ENCODE peak calls at places on chromosomes 6 and 20, in six cellular contexts. N is NCI-H748 treated with DMSO at 0.1 percent for 48 hours; Z is effector CD4-positive, alpha-beta T cell; M is cardiac fibroblast; G is stimulated activated CD4-positive, alpha-beta T cell treated with anti-CD3 and anti-CD28 coated beads, Interleukin-15, amount 100 ng/mL, for 24 hours; F is activated T-cell treated with anti-CD3 and anti-CD28 coated beads for 1 hour. U is an unnamed sample.

GRCh38 chr6:33886673-33887144 is 82.9 kb upstream of the MLN start:
- DNase-seq in G (peak), Z (peak), M (peak), N (no peak), F (no peak), U (peak)

GRCh38 chr6:90249044-90249443 is 47.6 kb downstream of the BACH2 start:
- DNase-seq in N (no peak), M (no peak), F (no peak), Z (no peak), G (peak), U (no peak)

GRCh38 chr20:55565374-55565773 is 439.9 kb downstream of the CBLN4 start:
- DNase-seq in Z (no peak), M (no peak), G (no peak), F (no peak), N (no peak), U (no peak)

GRCh38 chr6:152054441-152054840 is 247.0 kb downstream of the ESR1 start:
- DNase-seq in G (no peak), Z (no peak), N (no peak), F (no peak), M (peak), U (no peak)

GRCh38 chr6:70369332-70369950 is 43.9 kb upstream of the FAM135A start:
- DNase-seq in N (peak), M (peak), G (peak), Z (peak), F (peak), U (peak)

GRCh38 chr6:40788661-40789111 is 201.5 kb upstream of the LRFN2 start:
- DNase-seq in N (no peak), Z (no peak), G (peak), M (no peak), F (no peak), U (no peak)

GRCh38 chr20:20412750-20413149 is 44.8 kb downstream of the INSM1 start:
- DNase-seq in N (no peak), F (no peak), Z (no peak), M (no peak), G (peak), U (no peak)

GRCh38 chr6:61538765-61539164 is 747.3 kb downstream of the KHDRBS2 start:
- DNase-seq in F (no peak), G (no peak), M (no peak), Z (no peak), N (no peak), U (no peak)

GRCh38 chr20:59777321-59777705 is 156.1 kb downstream of the SYCP2 start:
- DNase-seq in F (no peak), Z (no peak), G (no peak), N (no peak), M (no peak), U (no peak)

GRCh38 chr6:144265390-144265789 is 19.7 kb upstream of the UTRN start:
- DNase-seq in F (no peak), M (peak), G (no peak), Z (no peak), N (no peak), U (no peak)

GRCh38 chr6:139960676-139961075 is 586.2 kb upstream of the CITED2 start:
- DNase-seq in N (no peak), G (no peak), M (no peak), Z (no peak), F (no peak), U (no peak)

GRCh38 chr20:48928832-48929725 is 7.6 kb downstream of the ARFGEF2 start:
- DNase-seq in F (no peak), G (no peak), N (no peak), Z (no peak), M (peak), U (no peak)

GRCh38 chr6:157459327-157459726 is 78.3 kb downstream of the ZDHHC14 start:
- DNase-seq in G (peak), N (no peak), F (no peak), Z (no peak), M (no peak), U (no peak)

GRCh38 chr6:17492350-17492749 is 99.0 kb downstream of the CAP2 start:
- DNase-seq in M (no peak), N (no peak), F (no peak), G (no peak), Z (no peak), U (no peak)

GRCh38 chr20:23528867-23529431 is 38.0 kb downstream of the CST8 start:
- DNase-seq in M (peak), N (no peak), G (no peak), F (no peak), Z (no peak), U (no peak)

GRCh38 chr20:46399401-46399800 is 7.0 kb downstream of the ELMO2 start:
- DNase-seq in G (no peak), F (no peak), N (no peak), Z (no peak), M (no peak), U (no peak)

GRCh38 chr20:62782149-62782892 is 14.0 kb upstream of the MRGBP start:
- DNase-seq in F (no peak), G (no peak), M (peak), N (no peak), Z (no peak), U (no peak)

GRCh38 chr20:36491901-36492617 is 49.3 kb upstream of the MYL9 start:
- DNase-seq in N (no peak), Z (peak), G (peak), M (peak), F (peak), U (no peak)

GRCh38 chr6:7051780-7052440 is 55.9 kb upstream of the RREB1 start:
- DNase-seq in G (peak), Z (peak), F (peak), M (no peak), N (peak), U (peak)

GRCh38 chr6:133505680-133506079 is 264.5 kb downstream of the EYA4 start:
- DNase-seq in M (no peak), G (no peak), Z (no peak), F (no peak), N (no peak), U (no peak)

GRCh38 chr6:82085701-82086100 is 161.8 kb downstream of the IBTK start:
- DNase-seq in M (no peak), F (no peak), Z (no peak), N (no peak), G (no peak), U (no peak)

GRCh38 chr20:32681175-32682084 is 7.7 kb upstream of the C20orf203 start:
- DNase-seq in Z (no peak), M (no peak), F (no peak), G (peak), N (peak), U (no peak)

GRCh38 chr6:116229287-116229913 is 24.5 kb downstream of the TSPYL4 start:
- DNase-seq in Z (no peak), M (peak), G (peak), F (no peak), N (peak), U (peak)

GRCh38 chr6:64074981-64075380 is 439.4 kb downstream of the PHF3 start:
- DNase-seq in M (no peak), G (no peak), Z (no peak), F (no peak), N (no peak), U (no peak)

GRCh38 chr6:140846518-140847277 is 1286.0 kb upstream of the GJE1 start:
- DNase-seq in F (no peak), M (peak), N (no peak), G (no peak), Z (no peak), U (no peak)

U was measured in uterus.